ENCODE peak calls at places on chromosome 20, in four cellular contexts. Z is Peyer's patch, Y is upper lobe of left lung, I is body of pancreas. A is an unnamed sample.

GRCh38 chr20:44646023-44646640 is 5.4 kb downstream of the ADA start:
- DNase-seq in Z (no peak), Y (no peak), I (no peak), A (no peak)

GRCh38 chr20:3102575-3103368 is 18.2 kb upstream of the AVP start:
- DNase-seq in Z (no peak), Y (no peak), I (no peak), A (no peak)

GRCh38 chr20:21682576-21682975 is 22.9 kb upstream of the PAX1 start:
- DNase-seq in Z (no peak), Y (no peak), I (no peak), A (no peak)

GRCh38 chr20:17394411-17394810 is 136.8 kb downstream of the BFSP1 start:
- DNase-seq in Z (no peak), Y (no peak), I (no peak), A (no peak)

GRCh38 chr20:21315138-21315537 is 12.0 kb downstream of the XRN2 start:
- DNase-seq in Z (no peak), Y (no peak), I (no peak), A (no peak)

GRCh38 chr20:36469973-36470372 is 71.3 kb upstream of the MYL9 start:
- DNase-seq in Z (no peak), Y (no peak), I (no peak), A (no peak)

GRCh38 chr20:51412333-51412761 is 130.2 kb downstream of the NFATC2 start:
- DNase-seq in Z (no peak), Y (peak), I (no peak), A (peak)

GRCh38 chr20:32509639-32510066 is 75.5 kb downstream of the NOL4L start:
- DNase-seq in Z (no peak), Y (no peak), I (no peak), A (no peak)

GRCh38 chr20:44540834-44541233 is 19.0 kb upstream of the SERINC3 start:
- DNase-seq in Z (no peak), Y (no peak), I (no peak), A (peak)

GRCh38 chr20:17024513-17025105 is 202.2 kb upstream of the PCSK2 start:
- DNase-seq in Z (no peak), Y (no peak), I (no peak), A (peak)

GRCh38 chr20:37711001-37711400 is 17.2 kb downstream of the CTNNBL1 start:
- DNase-seq in Z (no peak), Y (no peak), I (no peak), A (no peak)

GRCh38 chr20:54049156-54049555 is 21.2 kb downstream of the BCAS1 start:
- DNase-seq in Z (no peak), Y (no peak), I (no peak), A (no peak)

GRCh38 chr20:45911486-45912343 is at the start of gene PLTP:
- DNase-seq in Z (peak), Y (peak), I (peak), A (no peak)

GRCh38 chr20:24773168-24773567 is 175.9 kb upstream of the CST7 start:
- DNase-seq in Z (no peak), Y (no peak), I (no peak), A (no peak)

GRCh38 chr20:35404614-35405259 is 7.0 kb downstream of the UQCC1 start:
- DNase-seq in Z (no peak), Y (no peak), I (no peak), A (no peak)

GRCh38 chr20:46964299-46965123 is 69.9 kb downstream of the EYA2 start:
- DNase-seq in Z (no peak), Y (no peak), I (no peak), A (no peak)

GRCh38 chr20:58557713-58558335 is 42.6 kb upstream of the APCDD1L start:
- DNase-seq in Z (no peak), Y (no peak), I (no peak), A (peak)

GRCh38 chr20:60935971-60936370 is 316.1 kb upstream of the CDH4 start:
- DNase-seq in Z (no peak), Y (no peak), I (no peak), A (no peak)

GRCh38 chr20:24802286-24802820 is 146.7 kb upstream of the CST7 start:
- DNase-seq in Z (no peak), Y (no peak), I (no peak), A (no peak)

GRCh38 chr20:1177680-1178079 is 7.1 kb downstream of the TMEM74B start:
- DNase-seq in Z (no peak), Y (no peak), I (no peak), A (peak)

GRCh38 chr20:31485450-31486339 is 10.6 kb downstream of the REM1 start:
- DNase-seq in Z (peak), Y (peak), I (no peak), A (no peak)

GRCh38 chr20:45592574-45593189 is 13.6 kb upstream of the WFDC8 start:
- DNase-seq in Z (no peak), Y (no peak), I (no peak), A (no peak)

GRCh38 chr20:45935416-45936046 is 1.0 kb downstream of the PCIF1 start:
- DNase-seq in Z (no peak), Y (no peak), I (no peak), A (no peak)

GRCh38 chr20:43452404-43453126 is 5.1 kb upstream of the SRSF6 start:
- DNase-seq in Z (no peak), Y (no peak), I (no peak), A (no peak)

GRCh38 chr20:46139908-46140482 is 21.9 kb downstream of the CD40 start:
- DNase-seq in Z (no peak), Y (no peak), I (no peak), A (no peak)

GRCh38 chr20:5039255-5039657 is 37.9 kb upstream of the SLC23A2 start:
- DNase-seq in Z (no peak), Y (no peak), I (no peak), A (no peak)

GRCh38 chr20:15018966-15019365 is 681.6 kb upstream of the FLRT3 start:
- DNase-seq in Z (no peak), Y (peak), I (no peak), A (no peak)
- TF ChIP-seq POLR2A in Z (no peak), Y (no peak), I (no peak), A (no peak)

GRCh38 chr20:63896136-63896890 is 1.4 kb downstream of the DNAJC5 start:
- DNase-seq in Z (peak), Y (no peak), I (peak), A (no peak)
- TF ChIP-seq POLR2A in Z (peak), Y (no peak), I (peak), A (no peak)

GRCh38 chr20:62590301-62591121 is 51.8 kb upstream of the SLCO4A1 start:
- DNase-seq in Z (no peak), Y (peak), I (no peak), A (peak)
- TF ChIP-seq POLR2A in Z (no peak), Y (no peak), I (no peak), A (peak)

GRCh38 chr20:50123418-50123817 is 10.5 kb upstream of the UBE2V1 start:
- DNase-seq in Z (no peak), Y (no peak), I (no peak), A (no peak)

GRCh38 chr20:50121858-50122271 is 8.9 kb upstream of the UBE2V1 start:
- DNase-seq in Z (no peak), Y (no peak), I (no peak), A (peak)

GRCh38 chr20:50118203-50118602 is 5.3 kb upstream of the UBE2V1 start:
- DNase-seq in Z (no peak), Y (no peak), I (no peak), A (no peak)

GRCh38 chr20:50122763-50123162 is 9.8 kb upstream of the UBE2V1 start:
- DNase-seq in Z (no peak), Y (no peak), I (no peak), A (no peak)

DNA sequence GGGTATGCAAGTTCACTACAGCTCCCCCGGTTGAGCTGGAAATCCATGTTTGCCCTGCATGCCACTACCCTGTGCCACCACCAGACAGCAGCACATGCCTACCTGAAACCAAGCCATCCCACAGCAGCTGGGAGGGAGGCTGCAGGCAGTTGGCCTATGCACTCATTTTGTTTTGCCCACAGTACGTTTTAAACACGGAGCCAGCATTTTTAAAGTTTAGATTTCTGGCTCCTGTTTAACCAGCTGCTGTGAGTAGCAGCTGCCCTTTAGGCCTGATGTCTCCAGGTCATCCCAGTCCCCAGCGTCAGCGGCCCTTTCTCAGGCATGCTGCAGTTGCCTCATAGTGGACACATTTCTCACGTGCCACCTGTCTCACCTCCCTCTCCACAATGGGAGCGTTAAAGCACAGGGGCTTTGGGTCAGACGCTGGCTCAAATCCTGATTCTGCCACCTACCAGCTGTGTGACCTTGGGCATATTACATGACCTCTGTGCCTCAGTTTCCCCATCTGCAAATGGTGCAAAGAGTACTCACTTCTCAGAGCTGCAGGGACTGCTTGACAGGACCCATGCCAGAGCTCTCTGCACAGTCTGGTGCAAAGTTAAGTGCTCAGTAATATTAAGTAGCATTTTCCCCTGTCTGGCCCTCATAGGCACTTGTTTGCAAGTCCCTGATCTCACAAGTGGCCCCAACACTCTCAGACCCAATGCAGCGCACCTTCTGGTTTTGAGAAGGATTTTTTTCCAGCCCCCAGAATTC is 8.2 kb upstream of the UBE2V1 start:
- DNase-seq in Z (peak), Y (no peak), I (peak), A (peak)
- TF ChIP-seq POLR2A in Z (no peak), Y (no peak), I (no peak), A (no peak)

GRCh38 chr20:19302714-19303113 is 90.3 kb downstream of the SLC24A3 start:
- DNase-seq in Z (no peak), Y (no peak), I (no peak), A (no peak)
- TF ChIP-seq POLR2A in Z (no peak), Y (no peak), I (no peak), A (no peak)

A was measured in H54.